ENCODE peak calls at places on chromosome X, in four cellular contexts. One of them, this sample, is unnamed.

GRCh38 chrX:111006119-111006518 is 89.9 kb upstream of the PAK3 start:
- DNase-seq in stomach: no peak
- DNase-seq in H1: no peak
- DNase-seq in transverse colon: no peak
- DNase-seq in this sample: no peak

GRCh38 chrX:53249387-53250042 is 24.5 kb upstream of the KDM5C start:
- DNase-seq in stomach: no peak
- DNase-seq in H1: no peak
- DNase-seq in transverse colon: no peak
- DNase-seq in this sample: no peak

GRCh38 chrX:48101443-48101842 is 29.0 kb upstream of the SPACA5B start:
- DNase-seq in stomach: no peak
- DNase-seq in H1: no peak
- DNase-seq in transverse colon: no peak
- DNase-seq in this sample: no peak

GRCh38 chrX:15564981-15565579 is 35.7 kb downstream of the ACE2 start:
- DNase-seq in stomach: peak; percentile 76
- DNase-seq in H1: peak; percentile 3
- DNase-seq in transverse colon: peak; percentile 69
- DNase-seq in this sample: no peak

GRCh38 chrX:6159468-6159867 is 69.2 kb downstream of the NLGN4X start:
- DNase-seq in stomach: no peak
- DNase-seq in H1: no peak
- DNase-seq in transverse colon: no peak
- DNase-seq in this sample: no peak

GRCh38 chrX:46325312-46325877 is 219.8 kb downstream of the ZNF674 start:
- DNase-seq in stomach: no peak
- DNase-seq in H1: no peak
- DNase-seq in transverse colon: no peak
- DNase-seq in this sample: no peak

GRCh38 chrX:128739539-128739938 is 687.3 kb upstream of the ACTRT1 start:
- DNase-seq in stomach: no peak
- DNase-seq in H1: no peak
- DNase-seq in transverse colon: no peak
- DNase-seq in this sample: no peak

GRCh38 chrX:133838761-133839676 is 146.4 kb downstream of the GPC3 start:
- DNase-seq in stomach: no peak
- DNase-seq in H1: peak; percentile 3
- DNase-seq in transverse colon: peak; percentile 17
- DNase-seq in this sample: no peak

GRCh38 chrX:1491851-1492349 is 39.2 kb upstream of the ASMTL start:
- DNase-seq in stomach: no peak
- DNase-seq in H1: no peak
- DNase-seq in transverse colon: no peak
- DNase-seq in this sample: no peak

GRCh38 chrX:101450951-101451350 is 34.3 kb upstream of the ARMCX4 start:
- DNase-seq in stomach: no peak
- DNase-seq in H1: no peak
- DNase-seq in transverse colon: no peak
- DNase-seq in this sample: no peak

GRCh38 chrX:76253432-76253831 is 80.6 kb downstream of the PBDC1 start:
- DNase-seq in stomach: peak; percentile 28
- DNase-seq in H1: no peak
- DNase-seq in transverse colon: peak; percentile 31
- DNase-seq in this sample: no peak

GRCh38 chrX:1401611-1402430 is 9.9 kb upstream of the SLC25A6 start:
- DNase-seq in stomach: no peak
- DNase-seq in H1: no peak
- DNase-seq in transverse colon: no peak
- DNase-seq in this sample: no peak

GRCh38 chrX:45309096-45309495 is 108.4 kb upstream of the DIPK2B start:
- DNase-seq in stomach: no peak
- DNase-seq in H1: no peak
- DNase-seq in transverse colon: no peak
- DNase-seq in this sample: no peak

GRCh38 chrX:54921427-54922021 is 900 bp downstream of the TRO start:
- DNase-seq in stomach: no peak
- DNase-seq in H1: peak; percentile 25
- DNase-seq in transverse colon: peak; percentile 47
- DNase-seq in this sample: no peak

GRCh38 chrX:108582151-108582550 is 142.5 kb downstream of the COL4A5 start:
- DNase-seq in stomach: no peak
- DNase-seq in H1: no peak
- DNase-seq in transverse colon: no peak
- DNase-seq in this sample: no peak

GRCh38 chrX:18415386-18415785 is 10.0 kb upstream of the CDKL5 start:
- DNase-seq in stomach: no peak
- DNase-seq in H1: no peak
- DNase-seq in transverse colon: no peak
- DNase-seq in this sample: no peak

GRCh38 chrX:40154853-40155616 is 57.3 kb upstream of the BCOR start:
- DNase-seq in stomach: peak; percentile 81
- DNase-seq in H1: no peak
- DNase-seq in transverse colon: peak; percentile 66
- DNase-seq in this sample: peak; percentile 92
- TF ChIP-seq POLR2AphosphoS5 in stomach: peak; percentile 52
- TF ChIP-seq POLR2AphosphoS5 in H1: peak; percentile 12
- TF ChIP-seq POLR2AphosphoS5 in transverse colon: no peak
- TF ChIP-seq POLR2AphosphoS5 in this sample: peak; percentile 50

DNA sequence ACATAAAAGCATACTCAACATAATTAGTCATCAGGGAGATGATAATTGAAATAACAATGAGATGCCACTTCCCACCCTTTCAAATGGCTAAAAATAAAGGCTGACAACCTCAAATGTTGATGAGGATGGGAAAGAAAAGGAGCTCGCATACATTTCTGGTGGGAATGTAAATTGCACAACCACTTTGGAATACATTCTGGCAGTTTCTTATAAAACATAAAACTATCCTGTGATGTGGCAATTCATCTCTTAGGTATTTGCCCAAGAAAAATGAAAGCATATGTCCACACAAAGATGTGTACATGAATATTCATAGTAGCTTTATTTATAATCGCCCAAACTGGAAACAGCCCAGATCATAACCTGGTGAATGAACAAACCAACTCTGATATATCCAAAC is 682 bp upstream of the ZNF275 start:
- DNase-seq in stomach: no peak
- DNase-seq in H1: no peak
- DNase-seq in transverse colon: no peak
- DNase-seq in this sample: no peak
- H3K27ac ChIP-seq in stomach: no peak overlapping the region
- H3K27ac ChIP-seq in H1: no peak overlapping the region
- H3K27ac ChIP-seq in transverse colon: no peak overlapping the region
- H3K27ac ChIP-seq in this sample: no peak overlapping the region

GRCh38 chrX:103254171-103254824 is 657 bp downstream of the TCEAL8 start:
- DNase-seq in stomach: peak; percentile 42
- DNase-seq in H1: peak; percentile 66
- DNase-seq in transverse colon: peak; percentile 40
- DNase-seq in this sample: no peak
- TF ChIP-seq POLR2A in stomach: no peak
- TF ChIP-seq POLR2A in H1: peak; percentile 69
- TF ChIP-seq POLR2A in transverse colon: no peak
- TF ChIP-seq POLR2A in this sample: no peak

GRCh38 chrX:41085105-41085882 is at the start of gene USP9X:
- DNase-seq in stomach: peak; percentile 92
- DNase-seq in H1: peak; percentile 33
- DNase-seq in transverse colon: peak; percentile 95
- DNase-seq in this sample: peak; percentile 94
- TF ChIP-seq POLR2AphosphoS5 in stomach: peak; percentile 82
- TF ChIP-seq POLR2AphosphoS5 in H1: peak; percentile 5
- TF ChIP-seq POLR2AphosphoS5 in transverse colon: peak; percentile 86
- TF ChIP-seq POLR2AphosphoS5 in this sample: peak; percentile 72

GRCh38 chrX:72693477-72693876 is 20.6 kb downstream of the PHKA1 start:
- DNase-seq in stomach: no peak
- DNase-seq in H1: no peak
- DNase-seq in transverse colon: no peak
- DNase-seq in this sample: no peak
- H3K27ac ChIP-seq in stomach: no peak overlapping the region
- H3K27ac ChIP-seq in H1: no peak overlapping the region
- H3K27ac ChIP-seq in transverse colon: no peak overlapping the region
- H3K27ac ChIP-seq in this sample: no peak overlapping the region

GRCh38 chrX:154373340-154374306 is 811 bp downstream of the FLNA start:
- DNase-seq in stomach: peak; percentile 67
- DNase-seq in H1: peak; percentile 73
- DNase-seq in transverse colon: peak; percentile 73
- DNase-seq in this sample: no peak
- TF ChIP-seq POLR2A in stomach: no peak
- TF ChIP-seq POLR2A in H1: peak; percentile 23
- TF ChIP-seq POLR2A in transverse colon: no peak
- TF ChIP-seq POLR2A in this sample: no peak

DNA sequence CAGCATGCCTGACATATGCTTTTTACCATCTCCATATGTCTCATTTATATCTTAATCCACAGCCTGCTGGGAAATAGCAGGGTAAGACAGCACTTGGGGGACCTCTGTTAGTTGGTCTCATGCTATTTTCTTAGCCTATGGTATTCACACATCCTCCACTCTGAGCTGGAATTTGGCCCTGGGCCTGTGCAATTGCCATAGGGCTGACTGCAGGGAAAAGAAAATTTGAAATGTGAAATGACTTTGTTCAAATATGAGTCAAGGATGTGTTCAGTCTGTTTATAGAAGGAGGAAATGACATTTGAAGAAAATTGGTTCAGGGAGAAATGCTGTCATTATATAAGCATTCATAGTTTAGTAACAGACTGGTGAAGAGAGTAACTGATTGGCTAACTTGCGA is 9.6 kb upstream of the MAP7D3 start:
- DNase-seq in stomach: no peak
- DNase-seq in H1: no peak
- DNase-seq in transverse colon: no peak
- DNase-seq in this sample: no peak
- TF ChIP-seq POLR2AphosphoS5 in stomach: no peak
- TF ChIP-seq POLR2AphosphoS5 in H1: no peak
- TF ChIP-seq POLR2AphosphoS5 in transverse colon: no peak
- TF ChIP-seq POLR2AphosphoS5 in this sample: no peak

GRCh38 chrX:119343856-119344255 is 55.3 kb upstream of the SLC25A43 start:
- DNase-seq in stomach: no peak
- DNase-seq in H1: no peak
- DNase-seq in transverse colon: peak; percentile 32
- DNase-seq in this sample: no peak
- H3K27ac ChIP-seq in stomach: no peak overlapping the region
- H3K27ac ChIP-seq in H1: no peak overlapping the region
- H3K27ac ChIP-seq in transverse colon: peak overlapping the region; percentile 61
- H3K27ac ChIP-seq in this sample: no peak overlapping the region